ENCODE peak calls at places on chromosome 7, in five cellular contexts. D is activated naive CD4-positive, alpha-beta T cell; G is Right ventricle myocardium superior; Y is OCI-LY7; R is heart right ventricle. M is an unnamed sample.

GRCh38 chr7:50851891-50852290 is 69.2 kb upstream of the GRB10 start:
- DNase-seq in G (no peak), Y (no peak), D (no peak), R (no peak), M (no peak)

GRCh38 chr7:145031162-145031561 is 195.3 kb upstream of the TPK1 start:
- DNase-seq in G (no peak), R (no peak), D (no peak), Y (no peak), M (no peak)

GRCh38 chr7:138239244-138239643 is 163.0 kb downstream of the AKR1D1 start:
- DNase-seq in G (no peak), D (no peak), Y (no peak), R (no peak), M (no peak)

GRCh38 chr7:112723416-112723815 is 66.8 kb downstream of the TMEM168 start:
- DNase-seq in Y (no peak), R (no peak), D (no peak), G (no peak), M (no peak)

GRCh38 chr7:26843696-26844095 is 20.7 kb downstream of the SKAP2 start:
- DNase-seq in R (no peak), Y (peak; percentile 11), D (no peak), G (no peak), M (no peak)

GRCh38 chr7:122182081-122182480 is 38.0 kb upstream of the AASS start:
- DNase-seq in Y (no peak), D (no peak), G (no peak), R (no peak), M (no peak)

GRCh38 chr7:27921081-27921836 is 181.3 kb downstream of the TAX1BP1 start:
- DNase-seq in D (no peak), G (no peak), Y (peak; percentile 84), R (peak; percentile 51), M (no peak)

GRCh38 chr7:127877951-127878350 is 153.3 kb downstream of the LRRC4 start:
- DNase-seq in D (no peak), G (no peak), R (no peak), Y (no peak), M (no peak)

GRCh38 chr7:53245721-53246120 is 210.3 kb downstream of the POM121L12 start:
- DNase-seq in R (no peak), D (no peak), G (no peak), Y (no peak), M (no peak)

GRCh38 chr7:158771-159170 is 33.6 kb upstream of the FAM20C start:
- DNase-seq in Y (no peak), R (no peak), G (no peak), D (no peak), M (no peak)

GRCh38 chr7:127807340-127807739 is 155.3 kb downstream of the SND1 start:
- DNase-seq in G (no peak), R (no peak), Y (no peak), D (no peak), M (no peak)

GRCh38 chr7:29563590-29564454 is at the start of gene PRR15:
- DNase-seq in G (peak; percentile 43), Y (no peak), R (peak; percentile 16), D (no peak), M (peak; percentile 40)

GRCh38 chr7:4277936-4278335 is 404.2 kb upstream of the FOXK1 start:
- DNase-seq in R (no peak), D (no peak), Y (no peak), G (no peak), M (no peak)

GRCh38 chr7:42407828-42408227 is 170.8 kb upstream of the GLI3 start:
- DNase-seq in D (no peak), R (no peak), Y (no peak), G (no peak), M (no peak)

GRCh38 chr7:66921918-66922486 is 977 bp downstream of the TMEM248 start:
- DNase-seq in Y (peak; percentile 85), R (no peak), D (peak; percentile 7), G (no peak), M (no peak)

GRCh38 chr7:112452102-112452888 is 2.0 kb downstream of the IFRD1 start:
- DNase-seq in G (peak; percentile 60), D (no peak), R (peak; percentile 66), Y (peak; percentile 60), M (no peak)

GRCh38 chr7:84238611-84239010 is 44.0 kb upstream of the SEMA3A start:
- DNase-seq in R (no peak), D (no peak), Y (no peak), G (no peak), M (no peak)

GRCh38 chr7:35726654-35727053 is 31.7 kb upstream of the HERPUD2 start:
- DNase-seq in Y (peak; percentile 52), D (no peak), G (no peak), R (no peak), M (no peak)

GRCh38 chr7:133070562-133070961 is 11.3 kb downstream of the CHCHD3 start:
- DNase-seq in Y (no peak), D (no peak), R (no peak), G (no peak), M (no peak)

GRCh38 chr7:23065974-23066373 is 39.6 kb upstream of the KLHL7 start:
- DNase-seq in G (no peak), R (no peak), Y (no peak), D (no peak), M (no peak)

GRCh38 chr7:143227806-143228205 is 6.0 kb downstream of the TAS2R40 start:
- DNase-seq in Y (no peak), R (no peak), G (no peak), D (no peak), M (no peak)

GRCh38 chr7:749121-749520 is 22.0 kb upstream of the PRKAR1B start:
- DNase-seq in D (no peak), G (peak; percentile 67), R (no peak), Y (no peak), M (no peak)

GRCh38 chr7:80884511-80885195 is 34.2 kb downstream of the SEMA3C start:
- DNase-seq in Y (no peak), G (no peak), R (no peak), D (no peak), M (no peak)

GRCh38 chr7:6613706-6614105 is 1.7 kb upstream of the ZNF853 start:
- DNase-seq in Y (no peak), D (no peak), G (no peak), R (no peak), M (no peak)

GRCh38 chr7:80584778-80585177 is 53.7 kb upstream of the CD36 start:
- DNase-seq in G (no peak), D (no peak), R (no peak), Y (no peak), M (no peak)

GRCh38 chr7:155770186-155770585 is 42.1 kb downstream of the SHH start:
- DNase-seq in R (no peak), G (no peak), D (no peak), Y (no peak), M (no peak)

GRCh38 chr7:19754521-19755116 is 18.8 kb downstream of the TMEM196 start:
- DNase-seq in G (no peak), R (no peak), Y (peak; percentile 29), D (no peak), M (no peak)

GRCh38 chr7:122143376-122143750 is 686 bp downstream of the AASS start:
- DNase-seq in D (no peak), R (peak; percentile 6), Y (no peak), G (peak; percentile 39), M (no peak)

GRCh38 chr7:37912756-37913155 is 3.9 kb downstream of the SFRP4 start:
- DNase-seq in G (no peak), D (no peak), R (no peak), Y (no peak), M (no peak)

GRCh38 chr7:87935373-87935706 is 1.3 kb downstream of the ADAM22 start:
- DNase-seq in D (no peak), G (no peak), Y (no peak), R (no peak), M (no peak)